ENCODE peak calls at places on chromosome 5, in ten cellular contexts. One of them, this sample, is unnamed.

GRCh38 chr5:14164164-14164720 is 21.1 kb downstream of the TRIO start:
- DNase-seq in stomach: no peak
- DNase-seq in heart left ventricle: no peak
- DNase-seq in Peyer's patch: no peak
- DNase-seq in ovary: no peak
- DNase-seq in thyroid gland: no peak
- DNase-seq in tibial nerve: no peak
- DNase-seq in body of pancreas: no peak
- DNase-seq in sigmoid colon: no peak
- DNase-seq in A549: no peak
- DNase-seq in this sample: no peak

GRCh38 chr5:14708551-14708950 is 44.0 kb downstream of the OTULIN start:
- DNase-seq in thyroid gland: peak; percentile 36
- DNase-seq in body of pancreas: no peak
- DNase-seq in heart left ventricle: no peak
- DNase-seq in A549: no peak
- DNase-seq in tibial nerve: no peak
- DNase-seq in ovary: no peak
- DNase-seq in Peyer's patch: no peak
- DNase-seq in stomach: no peak
- DNase-seq in sigmoid colon: no peak
- DNase-seq in this sample: no peak

GRCh38 chr5:116554764-116555163 is 19.9 kb downstream of the SEMA6A start:
- DNase-seq in heart left ventricle: no peak
- DNase-seq in A549: no peak
- DNase-seq in tibial nerve: no peak
- DNase-seq in thyroid gland: no peak
- DNase-seq in stomach: no peak
- DNase-seq in body of pancreas: no peak
- DNase-seq in ovary: no peak
- DNase-seq in sigmoid colon: no peak
- DNase-seq in Peyer's patch: no peak
- DNase-seq in this sample: no peak

GRCh38 chr5:88676637-88677481 is 206.1 kb downstream of the MEF2C start:
- DNase-seq in A549: no peak
- DNase-seq in stomach: no peak
- DNase-seq in tibial nerve: no peak
- DNase-seq in sigmoid colon: no peak
- DNase-seq in thyroid gland: no peak
- DNase-seq in body of pancreas: no peak
- DNase-seq in Peyer's patch: no peak
- DNase-seq in ovary: no peak
- DNase-seq in heart left ventricle: no peak
- DNase-seq in this sample: no peak

GRCh38 chr5:142248853-142249462 is 75.9 kb downstream of the SPRY4 start:
- DNase-seq in A549: no peak
- DNase-seq in heart left ventricle: peak; percentile 33
- DNase-seq in tibial nerve: no peak
- DNase-seq in Peyer's patch: no peak
- DNase-seq in sigmoid colon: no peak
- DNase-seq in thyroid gland: no peak
- DNase-seq in ovary: no peak
- DNase-seq in body of pancreas: no peak
- DNase-seq in stomach: peak; percentile 34
- DNase-seq in this sample: no peak

GRCh38 chr5:127007522-127007921 is 22.8 kb downstream of the MARCHF3 start:
- DNase-seq in body of pancreas: no peak
- DNase-seq in sigmoid colon: no peak
- DNase-seq in tibial nerve: no peak
- DNase-seq in heart left ventricle: no peak
- DNase-seq in A549: no peak
- DNase-seq in stomach: no peak
- DNase-seq in ovary: no peak
- DNase-seq in thyroid gland: no peak
- DNase-seq in Peyer's patch: no peak
- DNase-seq in this sample: no peak

GRCh38 chr5:425714-426113 is 17.3 kb upstream of the EXOC3 start:
- DNase-seq in ovary: no peak
- DNase-seq in heart left ventricle: no peak
- DNase-seq in thyroid gland: no peak
- DNase-seq in sigmoid colon: peak; percentile 35
- DNase-seq in A549: peak; percentile 47
- DNase-seq in tibial nerve: no peak
- DNase-seq in body of pancreas: no peak
- DNase-seq in Peyer's patch: peak; percentile 40
- DNase-seq in stomach: no peak
- DNase-seq in this sample: no peak

GRCh38 chr5:157977957-157978505 is 119.1 kb upstream of the CLINT1 start:
- DNase-seq in body of pancreas: no peak
- DNase-seq in tibial nerve: no peak
- DNase-seq in sigmoid colon: no peak
- DNase-seq in ovary: no peak
- DNase-seq in heart left ventricle: peak; percentile 18
- DNase-seq in Peyer's patch: no peak
- DNase-seq in thyroid gland: peak; percentile 65
- DNase-seq in stomach: no peak
- DNase-seq in A549: no peak
- DNase-seq in this sample: no peak

GRCh38 chr5:35908814-35909213 is 29.6 kb downstream of the CAPSL start:
- DNase-seq in stomach: no peak
- DNase-seq in Peyer's patch: no peak
- DNase-seq in A549: no peak
- DNase-seq in heart left ventricle: no peak
- DNase-seq in body of pancreas: no peak
- DNase-seq in tibial nerve: no peak
- DNase-seq in ovary: no peak
- DNase-seq in thyroid gland: no peak
- DNase-seq in sigmoid colon: no peak
- DNase-seq in this sample: no peak

GRCh38 chr5:50966986-50967385 is 300.5 kb downstream of the PARP8 start:
- DNase-seq in A549: no peak
- DNase-seq in Peyer's patch: no peak
- DNase-seq in stomach: no peak
- DNase-seq in thyroid gland: no peak
- DNase-seq in body of pancreas: no peak
- DNase-seq in heart left ventricle: no peak
- DNase-seq in ovary: no peak
- DNase-seq in sigmoid colon: no peak
- DNase-seq in tibial nerve: no peak
- DNase-seq in this sample: no peak

GRCh38 chr5:74311961-74312360 is 328.6 kb downstream of the ENC1 start:
- DNase-seq in tibial nerve: no peak
- DNase-seq in ovary: no peak
- DNase-seq in stomach: no peak
- DNase-seq in heart left ventricle: no peak
- DNase-seq in body of pancreas: peak; percentile 57
- DNase-seq in thyroid gland: no peak
- DNase-seq in Peyer's patch: no peak
- DNase-seq in A549: no peak
- DNase-seq in sigmoid colon: peak; percentile 83
- DNase-seq in this sample: peak; percentile 23

GRCh38 chr5:84383296-84383815 is 1.3 kb downstream of the EDIL3 start:
- DNase-seq in Peyer's patch: no peak
- DNase-seq in A549: peak; percentile 4
- DNase-seq in tibial nerve: no peak
- DNase-seq in stomach: no peak
- DNase-seq in sigmoid colon: peak; percentile 62
- DNase-seq in thyroid gland: no peak
- DNase-seq in heart left ventricle: no peak
- DNase-seq in ovary: peak; percentile 31
- DNase-seq in body of pancreas: no peak
- DNase-seq in this sample: no peak

GRCh38 chr5:84382363-84383295 is 2.1 kb downstream of the EDIL3 start:
- DNase-seq in body of pancreas: no peak
- DNase-seq in thyroid gland: peak; percentile 2
- DNase-seq in stomach: no peak
- DNase-seq in A549: peak; percentile 9
- DNase-seq in Peyer's patch: peak; percentile 47
- DNase-seq in heart left ventricle: peak; percentile 20
- DNase-seq in ovary: peak; percentile 30
- DNase-seq in sigmoid colon: peak; percentile 62
- DNase-seq in tibial nerve: no peak
- DNase-seq in this sample: peak; percentile 31

GRCh38 chr5:84383816-84384603 is 670 bp downstream of the EDIL3 start:
- DNase-seq in A549: peak; percentile 7
- DNase-seq in thyroid gland: no peak
- DNase-seq in Peyer's patch: no peak
- DNase-seq in tibial nerve: no peak
- DNase-seq in body of pancreas: no peak
- DNase-seq in ovary: peak; percentile 28
- DNase-seq in sigmoid colon: no peak
- DNase-seq in heart left ventricle: peak; percentile 19
- DNase-seq in stomach: no peak
- DNase-seq in this sample: peak; percentile 24

GRCh38 chr5:84385705-84386104 is 1.0 kb upstream of the EDIL3 start:
- DNase-seq in ovary: no peak
- DNase-seq in stomach: no peak
- DNase-seq in A549: no peak
- DNase-seq in tibial nerve: no peak
- DNase-seq in sigmoid colon: no peak
- DNase-seq in thyroid gland: no peak
- DNase-seq in heart left ventricle: no peak
- DNase-seq in Peyer's patch: no peak
- DNase-seq in body of pancreas: no peak
- DNase-seq in this sample: no peak

DNA sequence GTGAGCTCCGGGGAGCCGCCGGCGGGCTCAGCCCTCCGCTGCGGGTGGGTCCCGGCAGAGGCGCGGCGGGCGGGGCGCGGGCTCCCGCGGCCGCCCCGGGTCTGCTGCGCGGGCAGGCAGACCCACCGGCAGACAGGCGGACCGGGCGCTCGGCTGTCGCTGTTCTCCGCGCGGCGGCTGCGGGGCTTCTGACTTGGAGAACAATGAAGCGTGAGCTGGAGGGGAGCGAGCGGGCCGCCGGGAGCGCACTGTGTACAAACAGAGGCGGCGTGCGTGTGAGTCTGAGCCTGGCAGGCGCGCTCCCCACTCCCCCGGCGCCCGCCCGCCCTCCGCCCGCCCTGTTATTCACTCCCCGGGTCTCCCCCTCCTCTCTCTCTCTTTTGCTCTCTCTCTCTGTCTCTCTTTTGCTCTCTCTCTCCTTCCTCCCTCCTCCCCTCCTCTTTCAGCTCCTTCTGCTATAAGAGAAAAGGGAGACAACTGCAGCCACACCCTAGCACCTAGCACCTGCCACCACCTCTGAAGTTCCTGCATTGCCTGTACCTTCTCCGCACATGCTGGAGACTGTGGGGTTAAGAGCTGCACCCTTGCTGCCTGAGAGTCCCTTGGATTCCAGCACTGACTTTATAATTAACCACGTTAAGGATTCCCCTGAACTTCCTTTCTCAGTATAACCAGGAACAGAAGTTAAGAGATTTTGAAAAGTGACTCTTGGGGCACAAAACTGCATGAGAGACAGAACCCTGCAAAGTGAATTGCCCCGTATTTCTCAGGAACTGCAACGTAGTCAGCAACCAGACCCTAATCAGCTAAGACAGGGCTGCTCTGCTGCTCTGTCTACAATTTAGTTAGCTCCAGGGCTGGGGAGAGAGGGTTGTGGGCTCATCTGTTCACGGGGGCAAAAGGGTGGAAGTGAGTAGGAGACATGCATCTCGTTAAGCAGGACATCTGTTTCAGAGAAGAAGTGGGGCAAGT is at the start of gene EDIL3:
- DNase-seq in heart left ventricle: peak; percentile 19
- DNase-seq in thyroid gland: peak; percentile 18
- DNase-seq in A549: peak; percentile 11
- DNase-seq in stomach: no peak
- DNase-seq in Peyer's patch: peak; percentile 45
- DNase-seq in body of pancreas: no peak
- DNase-seq in tibial nerve: no peak
- DNase-seq in ovary: peak; percentile 37
- DNase-seq in sigmoid colon: peak; percentile 67
- DNase-seq in this sample: peak; percentile 39
- TF ChIP-seq POLR2A in heart left ventricle: no peak
- TF ChIP-seq POLR2A in thyroid gland: no peak
- TF ChIP-seq POLR2A in A549: no peak
- TF ChIP-seq POLR2A in stomach: no peak
- TF ChIP-seq POLR2A in Peyer's patch: no peak
- TF ChIP-seq POLR2A in body of pancreas: no peak
- TF ChIP-seq POLR2A in tibial nerve: no peak
- TF ChIP-seq POLR2A in ovary: no peak
- TF ChIP-seq POLR2A in sigmoid colon: no peak
- TF ChIP-seq POLR2A in this sample: no peak

GRCh38 chr5:60578295-60578694 is 121.7 kb downstream of the DEPDC1B start:
- DNase-seq in body of pancreas: no peak
- DNase-seq in ovary: no peak
- DNase-seq in tibial nerve: no peak
- DNase-seq in heart left ventricle: no peak
- DNase-seq in stomach: no peak
- DNase-seq in thyroid gland: no peak
- DNase-seq in A549: no peak
- DNase-seq in Peyer's patch: no peak
- DNase-seq in sigmoid colon: no peak
- DNase-seq in this sample: no peak
- TF ChIP-seq CTCF in body of pancreas: no peak
- TF ChIP-seq CTCF in ovary: no peak
- TF ChIP-seq CTCF in tibial nerve: no peak
- TF ChIP-seq CTCF in heart left ventricle: no peak
- TF ChIP-seq CTCF in stomach: no peak
- TF ChIP-seq CTCF in thyroid gland: no peak
- TF ChIP-seq CTCF in A549: no peak
- TF ChIP-seq CTCF in Peyer's patch: no peak
- TF ChIP-seq CTCF in sigmoid colon: no peak
- TF ChIP-seq CTCF in this sample: no peak

GRCh38 chr5:29002481-29002880 is 1964.1 kb upstream of the CDH9 start:
- DNase-seq in A549: no peak
- DNase-seq in body of pancreas: no peak
- DNase-seq in Peyer's patch: no peak
- DNase-seq in heart left ventricle: no peak
- DNase-seq in tibial nerve: no peak
- DNase-seq in sigmoid colon: no peak
- DNase-seq in stomach: no peak
- DNase-seq in ovary: no peak
- DNase-seq in thyroid gland: no peak
- DNase-seq in this sample: no peak

GRCh38 chr5:29001666-29002065 is 1963.3 kb upstream of the CDH9 start:
- DNase-seq in body of pancreas: no peak
- DNase-seq in tibial nerve: no peak
- DNase-seq in A549: peak; percentile 9
- DNase-seq in stomach: no peak
- DNase-seq in sigmoid colon: no peak
- DNase-seq in Peyer's patch: no peak
- DNase-seq in heart left ventricle: no peak
- DNase-seq in thyroid gland: no peak
- DNase-seq in ovary: no peak
- DNase-seq in this sample: no peak

GRCh38 chr5:29005386-29005785 is 1967.0 kb upstream of the CDH9 start:
- DNase-seq in thyroid gland: no peak
- DNase-seq in sigmoid colon: no peak
- DNase-seq in ovary: no peak
- DNase-seq in heart left ventricle: no peak
- DNase-seq in tibial nerve: no peak
- DNase-seq in Peyer's patch: no peak
- DNase-seq in stomach: no peak
- DNase-seq in body of pancreas: no peak
- DNase-seq in A549: peak; percentile 46
- DNase-seq in this sample: no peak
- H3K4me3 ChIP-seq in thyroid gland: no peak overlapping the region
- H3K4me3 ChIP-seq in sigmoid colon: no peak overlapping the region
- H3K4me3 ChIP-seq in ovary: no peak overlapping the region
- H3K4me3 ChIP-seq in heart left ventricle: no peak overlapping the region
- H3K4me3 ChIP-seq in tibial nerve: no peak overlapping the region
- H3K4me3 ChIP-seq in Peyer's patch: no peak overlapping the region
- H3K4me3 ChIP-seq in stomach: no peak overlapping the region
- H3K4me3 ChIP-seq in body of pancreas: no peak overlapping the region
- H3K4me3 ChIP-seq in A549: no peak overlapping the region
- H3K4me3 ChIP-seq in this sample: no peak overlapping the region

GRCh38 chr5:112063878-112064615 is 307.1 kb upstream of the NREP start:
- DNase-seq in thyroid gland: no peak
- DNase-seq in ovary: no peak
- DNase-seq in heart left ventricle: no peak
- DNase-seq in stomach: no peak
- DNase-seq in A549: no peak
- DNase-seq in sigmoid colon: no peak
- DNase-seq in tibial nerve: no peak
- DNase-seq in Peyer's patch: no peak
- DNase-seq in body of pancreas: no peak
- DNase-seq in this sample: no peak
- TF ChIP-seq POLR2A in thyroid gland: no peak
- TF ChIP-seq POLR2A in ovary: no peak
- TF ChIP-seq POLR2A in heart left ventricle: no peak
- TF ChIP-seq POLR2A in stomach: no peak
- TF ChIP-seq POLR2A in A549: no peak
- TF ChIP-seq POLR2A in sigmoid colon: no peak
- TF ChIP-seq POLR2A in tibial nerve: no peak
- TF ChIP-seq POLR2A in Peyer's patch: no peak
- TF ChIP-seq POLR2A in body of pancreas: no peak
- TF ChIP-seq POLR2A in this sample: no peak